ENCODE peak calls at places on chromosome 4, in ten cellular contexts. One of them, this sample, is unnamed.

GRCh38 chr4:1447676-1448588 is 41.7 kb upstream of the NKX1-1 start:
- DNase-seq in HFF-Myc: no peak
- DNase-seq in IMR-90: no peak
- DNase-seq in cardiac fibroblast: no peak
- DNase-seq in suprapubic skin: no peak
- DNase-seq in A549: no peak
- DNase-seq in keratinocyte: no peak
- DNase-seq in neural progenitor cell: no peak
- DNase-seq in B cell: no peak
- DNase-seq in AG04449: no peak
- DNase-seq in this sample: no peak

GRCh38 chr4:71230258-71230594 is 108.6 kb upstream of the SLC4A4 start:
- DNase-seq in neural progenitor cell: no peak
- DNase-seq in keratinocyte: no peak
- DNase-seq in cardiac fibroblast: no peak
- DNase-seq in HFF-Myc: no peak
- DNase-seq in A549: no peak
- DNase-seq in AG04449: no peak
- DNase-seq in suprapubic skin: no peak
- DNase-seq in IMR-90: peak; percentile 87
- DNase-seq in B cell: no peak
- DNase-seq in this sample: no peak

GRCh38 chr4:163701915-163702314 is 207.4 kb downstream of the TMA16 start:
- DNase-seq in neural progenitor cell: no peak
- DNase-seq in suprapubic skin: no peak
- DNase-seq in IMR-90: peak; percentile 98
- DNase-seq in A549: no peak
- DNase-seq in keratinocyte: no peak
- DNase-seq in HFF-Myc: no peak
- DNase-seq in AG04449: no peak
- DNase-seq in cardiac fibroblast: no peak
- DNase-seq in B cell: no peak
- DNase-seq in this sample: peak; percentile 10

GRCh38 chr4:151690884-151691283 is 69.9 kb downstream of the GATB start:
- DNase-seq in neural progenitor cell: no peak
- DNase-seq in suprapubic skin: no peak
- DNase-seq in cardiac fibroblast: peak; percentile 56
- DNase-seq in AG04449: no peak
- DNase-seq in B cell: no peak
- DNase-seq in A549: no peak
- DNase-seq in keratinocyte: no peak
- DNase-seq in HFF-Myc: no peak
- DNase-seq in IMR-90: no peak
- DNase-seq in this sample: no peak

GRCh38 chr4:108596389-108596788 is 24.0 kb upstream of the RPL34 start:
- DNase-seq in B cell: no peak
- DNase-seq in cardiac fibroblast: no peak
- DNase-seq in IMR-90: peak; percentile 9
- DNase-seq in HFF-Myc: no peak
- DNase-seq in keratinocyte: no peak
- DNase-seq in suprapubic skin: no peak
- DNase-seq in neural progenitor cell: no peak
- DNase-seq in AG04449: no peak
- DNase-seq in A549: no peak
- DNase-seq in this sample: no peak

GRCh38 chr4:185914583-185915199 is 102.7 kb upstream of the SORBS2 start:
- DNase-seq in B cell: no peak
- DNase-seq in suprapubic skin: no peak
- DNase-seq in keratinocyte: no peak
- DNase-seq in A549: no peak
- DNase-seq in IMR-90: peak; percentile 82
- DNase-seq in cardiac fibroblast: peak; percentile 34
- DNase-seq in neural progenitor cell: no peak
- DNase-seq in AG04449: peak; percentile 78
- DNase-seq in HFF-Myc: no peak
- DNase-seq in this sample: no peak

GRCh38 chr4:88880501-88881226 is 176.3 kb downstream of the FAM13A start:
- DNase-seq in keratinocyte: no peak
- DNase-seq in AG04449: no peak
- DNase-seq in cardiac fibroblast: no peak
- DNase-seq in A549: no peak
- DNase-seq in HFF-Myc: no peak
- DNase-seq in B cell: no peak
- DNase-seq in IMR-90: no peak
- DNase-seq in neural progenitor cell: no peak
- DNase-seq in suprapubic skin: no peak
- DNase-seq in this sample: no peak

GRCh38 chr4:37641886-37642849 is 44.0 kb downstream of the RELL1 start:
- DNase-seq in A549: no peak
- DNase-seq in HFF-Myc: no peak
- DNase-seq in IMR-90: no peak
- DNase-seq in B cell: no peak
- DNase-seq in neural progenitor cell: no peak
- DNase-seq in keratinocyte: no peak
- DNase-seq in suprapubic skin: no peak
- DNase-seq in AG04449: no peak
- DNase-seq in cardiac fibroblast: no peak
- DNase-seq in this sample: no peak

GRCh38 chr4:152680988-152681731 is 1.4 kb upstream of the TMEM154 start:
- DNase-seq in HFF-Myc: peak; percentile 67
- DNase-seq in suprapubic skin: no peak
- DNase-seq in B cell: no peak
- DNase-seq in keratinocyte: peak; percentile 95
- DNase-seq in AG04449: peak; percentile 40
- DNase-seq in neural progenitor cell: no peak
- DNase-seq in A549: peak; percentile 38
- DNase-seq in IMR-90: peak; percentile 59
- DNase-seq in cardiac fibroblast: peak; percentile 42
- DNase-seq in this sample: no peak

DNA sequence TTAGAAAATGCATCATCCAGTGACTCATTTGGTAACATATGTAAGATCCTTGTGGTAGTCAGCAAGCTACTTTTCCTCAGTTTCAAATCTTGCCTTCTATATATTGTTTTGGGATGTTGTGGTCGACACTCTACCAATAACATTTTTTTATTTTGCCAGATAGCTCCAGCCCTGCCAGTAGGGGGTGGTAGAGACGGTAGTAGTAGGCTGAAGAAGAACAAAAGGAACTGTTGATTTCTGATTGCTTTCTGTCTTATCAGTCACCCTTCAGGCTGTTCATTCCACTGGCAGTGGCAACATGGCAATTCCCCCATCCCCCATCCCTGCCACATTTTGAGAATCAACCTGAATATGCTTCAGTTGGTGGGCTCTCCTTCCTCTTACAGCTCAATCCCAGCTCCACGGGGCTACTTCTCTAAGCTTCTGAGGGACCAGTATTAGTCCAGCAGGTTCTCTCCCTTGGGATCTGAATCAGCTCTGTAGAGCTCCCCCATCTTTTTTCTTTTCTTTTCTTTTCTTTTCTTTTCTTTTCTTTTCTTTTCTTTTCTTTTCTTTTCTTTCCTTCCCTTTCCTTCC is 171.5 kb upstream of the VEGFC start:
- DNase-seq in A549: peak; percentile 26
- DNase-seq in B cell: no peak
- DNase-seq in keratinocyte: peak; percentile 13
- DNase-seq in suprapubic skin: no peak
- DNase-seq in HFF-Myc: no peak
- DNase-seq in cardiac fibroblast: no peak
- DNase-seq in AG04449: no peak
- DNase-seq in IMR-90: no peak
- DNase-seq in neural progenitor cell: no peak
- DNase-seq in this sample: no peak
- TF ChIP-seq CTCF in A549: no peak
- TF ChIP-seq CTCF in B cell: no peak
- TF ChIP-seq CTCF in keratinocyte: peak; percentile 55
- TF ChIP-seq CTCF in suprapubic skin: no peak
- TF ChIP-seq CTCF in HFF-Myc: peak; percentile 38
- TF ChIP-seq CTCF in cardiac fibroblast: peak; percentile 29
- TF ChIP-seq CTCF in AG04449: no peak
- TF ChIP-seq CTCF in IMR-90: peak; percentile 15
- TF ChIP-seq CTCF in neural progenitor cell: peak; percentile 43
- TF ChIP-seq CTCF in this sample: peak; percentile 35

DNA sequence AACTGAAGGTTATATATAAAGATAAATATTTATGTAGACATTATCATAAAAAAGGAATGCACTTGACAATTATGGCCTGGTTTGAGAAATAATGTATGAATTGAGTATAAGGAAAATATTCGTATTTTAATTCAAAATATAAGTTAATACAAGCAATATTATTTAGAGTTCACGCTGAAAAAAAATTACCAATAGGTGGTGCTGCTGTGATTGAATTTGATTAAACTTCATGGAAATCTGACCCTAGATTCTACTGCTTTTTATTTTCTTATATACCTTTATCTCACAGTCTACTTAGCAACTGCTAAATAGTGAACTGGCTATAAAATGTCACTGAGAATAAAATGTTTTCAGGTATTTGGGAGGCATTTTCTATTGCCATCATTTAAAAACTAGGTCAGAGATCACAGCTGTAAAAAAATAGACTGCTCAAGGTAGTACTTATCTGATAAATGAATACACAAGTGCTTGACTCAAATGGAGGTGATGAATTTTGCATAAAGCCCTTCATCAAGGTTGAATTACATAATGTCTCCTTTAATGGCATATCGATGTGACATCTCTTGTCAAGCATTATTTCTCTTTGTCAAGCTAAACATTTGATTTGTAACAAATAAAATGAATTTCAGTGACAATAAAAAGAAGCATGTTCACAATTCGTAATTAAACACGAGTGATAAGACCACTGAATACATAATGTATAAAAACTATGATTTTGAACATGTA is 1638.8 kb upstream of the PCDH7 start:
- DNase-seq in HFF-Myc: no peak
- DNase-seq in A549: no peak
- DNase-seq in neural progenitor cell: no peak
- DNase-seq in suprapubic skin: no peak
- DNase-seq in B cell: no peak
- DNase-seq in AG04449: no peak
- DNase-seq in cardiac fibroblast: peak; percentile 6
- DNase-seq in IMR-90: peak; percentile 28
- DNase-seq in keratinocyte: no peak
- DNase-seq in this sample: no peak
- TF ChIP-seq CTCF in HFF-Myc: no peak
- TF ChIP-seq CTCF in A549: no peak
- TF ChIP-seq CTCF in neural progenitor cell: peak; percentile 28
- TF ChIP-seq CTCF in suprapubic skin: no peak
- TF ChIP-seq CTCF in B cell: no peak
- TF ChIP-seq CTCF in AG04449: no peak
- TF ChIP-seq CTCF in cardiac fibroblast: no peak
- TF ChIP-seq CTCF in IMR-90: peak; percentile 46
- TF ChIP-seq CTCF in keratinocyte: no peak
- TF ChIP-seq CTCF in this sample: no peak

GRCh38 chr4:61628727-61629126 is 428.6 kb downstream of the ADGRL3 start:
- DNase-seq in keratinocyte: no peak
- DNase-seq in cardiac fibroblast: no peak
- DNase-seq in A549: no peak
- DNase-seq in suprapubic skin: no peak
- DNase-seq in IMR-90: no peak
- DNase-seq in B cell: no peak
- DNase-seq in neural progenitor cell: no peak
- DNase-seq in AG04449: no peak
- DNase-seq in HFF-Myc: no peak
- DNase-seq in this sample: no peak
- TF ChIP-seq CTCF in keratinocyte: no peak
- TF ChIP-seq CTCF in cardiac fibroblast: no peak
- TF ChIP-seq CTCF in A549: no peak
- TF ChIP-seq CTCF in suprapubic skin: no peak
- TF ChIP-seq CTCF in IMR-90: no peak
- TF ChIP-seq CTCF in B cell: no peak
- TF ChIP-seq CTCF in neural progenitor cell: no peak
- TF ChIP-seq CTCF in AG04449: no peak
- TF ChIP-seq CTCF in HFF-Myc: no peak
- TF ChIP-seq CTCF in this sample: no peak

DNA sequence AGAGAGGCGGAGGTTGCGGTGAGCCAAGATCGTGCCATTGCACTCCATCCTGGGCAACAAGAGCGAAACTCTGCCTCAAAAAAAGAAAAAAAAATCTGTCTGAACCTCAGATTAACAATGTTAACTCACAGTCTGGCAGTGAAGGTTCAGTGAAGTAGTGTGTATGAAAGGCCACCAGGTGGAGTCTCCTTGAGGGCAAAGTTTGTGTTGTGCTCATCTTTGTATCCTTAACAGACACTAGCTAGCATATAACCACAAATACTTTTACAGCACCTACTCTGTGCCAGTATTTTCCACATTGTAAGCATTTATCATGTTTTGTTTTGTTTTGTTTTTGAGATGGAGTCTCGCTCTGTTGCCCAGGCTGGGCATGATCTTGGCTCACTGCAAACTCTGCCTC is 46.0 kb upstream of the MGST2 start:
- DNase-seq in cardiac fibroblast: peak; percentile 40
- DNase-seq in B cell: no peak
- DNase-seq in suprapubic skin: no peak
- DNase-seq in A549: peak; percentile 55
- DNase-seq in AG04449: no peak
- DNase-seq in HFF-Myc: no peak
- DNase-seq in IMR-90: no peak
- DNase-seq in neural progenitor cell: peak; percentile 46
- DNase-seq in keratinocyte: no peak
- DNase-seq in this sample: no peak
- TF ChIP-seq CTCF in cardiac fibroblast: peak; percentile 67
- TF ChIP-seq CTCF in B cell: peak; percentile 57
- TF ChIP-seq CTCF in suprapubic skin: peak; percentile 24
- TF ChIP-seq CTCF in A549: peak; percentile 39
- TF ChIP-seq CTCF in AG04449: peak; percentile 55
- TF ChIP-seq CTCF in HFF-Myc: peak; percentile 52
- TF ChIP-seq CTCF in IMR-90: peak; percentile 38
- TF ChIP-seq CTCF in neural progenitor cell: peak; percentile 56
- TF ChIP-seq CTCF in keratinocyte: peak; percentile 61
- TF ChIP-seq CTCF in this sample: peak; percentile 54

GRCh38 chr4:84159767-84160166 is 339.3 kb downstream of the NKX6-1 start:
- DNase-seq in A549: peak; percentile 4
- DNase-seq in B cell: no peak
- DNase-seq in AG04449: no peak
- DNase-seq in neural progenitor cell: peak; percentile 79
- DNase-seq in cardiac fibroblast: no peak
- DNase-seq in HFF-Myc: no peak
- DNase-seq in IMR-90: no peak
- DNase-seq in keratinocyte: no peak
- DNase-seq in suprapubic skin: no peak
- DNase-seq in this sample: no peak
- TF ChIP-seq CTCF in A549: no peak
- TF ChIP-seq CTCF in B cell: no peak
- TF ChIP-seq CTCF in AG04449: no peak
- TF ChIP-seq CTCF in neural progenitor cell: peak; percentile 62
- TF ChIP-seq CTCF in cardiac fibroblast: no peak
- TF ChIP-seq CTCF in HFF-Myc: peak; percentile 6
- TF ChIP-seq CTCF in IMR-90: no peak
- TF ChIP-seq CTCF in keratinocyte: peak; percentile 56
- TF ChIP-seq CTCF in suprapubic skin: no peak
- TF ChIP-seq CTCF in this sample: peak; percentile 16